ENCODE peak calls at places on chromosomes 1 and 21, in six cellular contexts. One of them, this sample, is unnamed.

GRCh38 chr1:53328490-53329182 is 766 bp upstream of the LRP8 start:
- DNase-seq in GM23338: peak; percentile 74
- DNase-seq in PC-3: no peak
- DNase-seq in neural progenitor cell: peak; percentile 72
- DNase-seq in MM.1S: no peak
- DNase-seq in GM23248: no peak
- DNase-seq in this sample: no peak

GRCh38 chr1:21342961-21343838 is 52.9 kb upstream of the ECE1 start:
- DNase-seq in GM23338: no peak
- DNase-seq in PC-3: no peak
- DNase-seq in neural progenitor cell: no peak
- DNase-seq in MM.1S: peak; percentile 23
- DNase-seq in GM23248: no peak
- DNase-seq in this sample: no peak

GRCh38 chr1:19682257-19682656 is 17.6 kb downstream of the HTR6 start:
- DNase-seq in GM23338: no peak
- DNase-seq in PC-3: peak; percentile 42
- DNase-seq in neural progenitor cell: no peak
- DNase-seq in MM.1S: no peak
- DNase-seq in GM23248: peak; percentile 97
- DNase-seq in this sample: no peak

GRCh38 chr1:35894183-35894582 is 11.2 kb downstream of the AGO1 start:
- DNase-seq in GM23338: no peak
- DNase-seq in PC-3: no peak
- DNase-seq in neural progenitor cell: no peak
- DNase-seq in MM.1S: no peak
- DNase-seq in GM23248: no peak
- DNase-seq in this sample: no peak

GRCh38 chr1:170369417-170369816 is 162.5 kb upstream of the GORAB start:
- DNase-seq in GM23338: no peak
- DNase-seq in PC-3: no peak
- DNase-seq in neural progenitor cell: no peak
- DNase-seq in MM.1S: no peak
- DNase-seq in GM23248: no peak
- DNase-seq in this sample: no peak

GRCh38 chr21:44583800-44584147 is 3.4 kb upstream of the KRTAP10-5 start:
- DNase-seq in GM23338: no peak
- DNase-seq in PC-3: peak; percentile 64
- DNase-seq in neural progenitor cell: no peak
- DNase-seq in MM.1S: no peak
- DNase-seq in GM23248: no peak
- DNase-seq in this sample: no peak

GRCh38 chr1:63411081-63411480 is 43.7 kb downstream of the ALG6 start:
- DNase-seq in GM23338: no peak
- DNase-seq in PC-3: no peak
- DNase-seq in neural progenitor cell: no peak
- DNase-seq in MM.1S: no peak
- DNase-seq in GM23248: no peak
- DNase-seq in this sample: no peak

GRCh38 chr1:225762444-225762843 is 15.2 kb upstream of the SRP9 start:
- DNase-seq in GM23338: no peak
- DNase-seq in PC-3: no peak
- DNase-seq in neural progenitor cell: no peak
- DNase-seq in MM.1S: no peak
- DNase-seq in GM23248: peak; percentile 71
- DNase-seq in this sample: no peak

GRCh38 chr1:93080424-93080823 is 1.3 kb downstream of the MTF2 start:
- DNase-seq in GM23338: peak; percentile 73
- DNase-seq in PC-3: peak; percentile 74
- DNase-seq in neural progenitor cell: peak; percentile 38
- DNase-seq in MM.1S: peak; percentile 66
- DNase-seq in GM23248: peak; percentile 85
- DNase-seq in this sample: no peak

GRCh38 chr1:245431706-245432105 is 276.9 kb downstream of the KIF26B start:
- DNase-seq in GM23338: no peak
- DNase-seq in PC-3: no peak
- DNase-seq in neural progenitor cell: no peak
- DNase-seq in MM.1S: no peak
- DNase-seq in GM23248: no peak
- DNase-seq in this sample: no peak

GRCh38 chr21:31974454-31974985 is 101.7 kb downstream of the HUNK start:
- DNase-seq in GM23338: peak; percentile 36
- DNase-seq in PC-3: no peak
- DNase-seq in neural progenitor cell: peak; percentile 67
- DNase-seq in MM.1S: no peak
- DNase-seq in GM23248: no peak
- DNase-seq in this sample: no peak

GRCh38 chr1:231827337-231828105 is 200.9 kb downstream of the DISC1 start:
- DNase-seq in GM23338: no peak
- DNase-seq in PC-3: peak; percentile 94
- DNase-seq in neural progenitor cell: no peak
- DNase-seq in MM.1S: no peak
- DNase-seq in GM23248: peak; percentile 79
- DNase-seq in this sample: no peak

GRCh38 chr1:229191066-229191674 is 79.7 kb upstream of the RAB4A start:
- DNase-seq in GM23338: peak; percentile 82
- DNase-seq in PC-3: peak; percentile 33
- DNase-seq in neural progenitor cell: no peak
- DNase-seq in MM.1S: no peak
- DNase-seq in GM23248: peak; percentile 57
- DNase-seq in this sample: no peak

GRCh38 chr1:16628361-16629111 is 15.2 kb upstream of the NBPF1 start:
- DNase-seq in GM23338: peak; percentile 41
- DNase-seq in PC-3: no peak
- DNase-seq in neural progenitor cell: no peak
- DNase-seq in MM.1S: no peak
- DNase-seq in GM23248: no peak
- DNase-seq in this sample: no peak

GRCh38 chr1:13600762-13601483 is 17.3 kb downstream of the PDPN start:
- DNase-seq in GM23338: peak; percentile 46
- DNase-seq in PC-3: peak; percentile 36
- DNase-seq in neural progenitor cell: no peak
- DNase-seq in MM.1S: no peak
- DNase-seq in GM23248: no peak
- DNase-seq in this sample: no peak

GRCh38 chr1:107467286-107467685 is 326.4 kb downstream of the NTNG1 start:
- DNase-seq in GM23338: no peak
- DNase-seq in PC-3: no peak
- DNase-seq in neural progenitor cell: no peak
- DNase-seq in MM.1S: no peak
- DNase-seq in GM23248: peak; percentile 9
- DNase-seq in this sample: no peak

GRCh38 chr1:108692724-108693655 is 880 bp downstream of the PRPF38B start:
- DNase-seq in GM23338: peak; percentile 64
- DNase-seq in PC-3: peak; percentile 49
- DNase-seq in neural progenitor cell: peak; percentile 36
- DNase-seq in MM.1S: peak; percentile 64
- DNase-seq in GM23248: peak; percentile 80
- DNase-seq in this sample: no peak

DNA sequence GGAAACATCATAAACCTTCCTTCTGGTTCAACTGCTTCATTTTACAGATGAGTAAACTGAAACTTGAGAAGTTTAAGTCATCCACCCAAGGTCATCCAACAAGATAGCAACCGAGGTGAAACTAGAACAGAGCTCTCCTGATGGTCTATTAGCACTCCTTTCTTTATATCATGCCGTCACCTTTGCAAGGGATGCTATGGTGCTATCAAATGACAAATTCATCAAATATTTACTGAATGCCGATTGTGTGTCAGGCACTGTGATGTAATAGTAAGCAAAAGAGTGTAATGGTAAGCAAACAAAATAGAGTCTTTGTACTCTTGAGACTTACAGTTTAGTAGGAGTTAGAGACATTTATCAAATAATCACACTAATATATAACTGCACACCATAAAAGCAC is 14.0 kb upstream of the SGIP1 start:
- DNase-seq in GM23338: no peak
- DNase-seq in PC-3: peak; percentile 62
- DNase-seq in neural progenitor cell: no peak
- DNase-seq in MM.1S: no peak
- DNase-seq in GM23248: no peak
- DNase-seq in this sample: peak; percentile 76
- H3F3A ChIP-seq in GM23338: no peaks in the 10 kb centered on the region
- H3F3A ChIP-seq in PC-3: no peaks in the 10 kb centered on the region
- H3F3A ChIP-seq in neural progenitor cell: no peaks in the 10 kb centered on the region
- H3F3A ChIP-seq in MM.1S: no peaks in the 10 kb centered on the region
- H3F3A ChIP-seq in GM23248: peaks cover 20% of the 10 kb centered on the region
- H3F3A ChIP-seq in this sample: peaks cover 10% of the 10 kb centered on the region

GRCh38 chr1:183804916-183805734 is at the start of gene RGL1:
- DNase-seq in GM23338: peak; percentile 69
- DNase-seq in PC-3: peak; percentile 67
- DNase-seq in neural progenitor cell: peak; percentile 77
- DNase-seq in MM.1S: peak; percentile 81
- DNase-seq in GM23248: peak; percentile 90
- DNase-seq in this sample: peak; percentile 68
- TF ChIP-seq EZH2 in GM23338: no peak
- TF ChIP-seq EZH2 in PC-3: no peak
- TF ChIP-seq EZH2 in neural progenitor cell: no peak
- TF ChIP-seq EZH2 in MM.1S: no peak
- TF ChIP-seq EZH2 in GM23248: no peak
- TF ChIP-seq EZH2 in this sample: no peak

GRCh38 chr1:5456090-5456789 is 536.0 kb downstream of the NPHP4 start:
- DNase-seq in GM23338: no peak
- DNase-seq in PC-3: no peak
- DNase-seq in neural progenitor cell: no peak
- DNase-seq in MM.1S: no peak
- DNase-seq in GM23248: no peak
- DNase-seq in this sample: no peak
- H3K4me2 ChIP-seq in GM23338: no peak overlapping the region
- H3K4me2 ChIP-seq in PC-3: no peak overlapping the region
- H3K4me2 ChIP-seq in neural progenitor cell: no peak overlapping the region
- H3K4me2 ChIP-seq in MM.1S: no peak overlapping the region
- H3K4me2 ChIP-seq in GM23248: no peak overlapping the region
- H3K4me2 ChIP-seq in this sample: no peak overlapping the region

GRCh38 chr21:39318091-39318959 is 4.9 kb upstream of the BRWD1 start:
- DNase-seq in GM23338: no peak
- DNase-seq in PC-3: no peak
- DNase-seq in neural progenitor cell: no peak
- DNase-seq in MM.1S: no peak
- DNase-seq in GM23248: no peak
- DNase-seq in this sample: no peak
- H3F3A ChIP-seq in GM23338: peaks cover 4% of the 10 kb centered on the region
- H3F3A ChIP-seq in PC-3: peaks cover 4% of the 10 kb centered on the region
- H3F3A ChIP-seq in neural progenitor cell: peaks cover 9% of the 10 kb centered on the region
- H3F3A ChIP-seq in MM.1S: peaks cover 14% of the 10 kb centered on the region
- H3F3A ChIP-seq in GM23248: peaks cover 36% of the 10 kb centered on the region
- H3F3A ChIP-seq in this sample: peaks cover 28% of the 10 kb centered on the region

DNA sequence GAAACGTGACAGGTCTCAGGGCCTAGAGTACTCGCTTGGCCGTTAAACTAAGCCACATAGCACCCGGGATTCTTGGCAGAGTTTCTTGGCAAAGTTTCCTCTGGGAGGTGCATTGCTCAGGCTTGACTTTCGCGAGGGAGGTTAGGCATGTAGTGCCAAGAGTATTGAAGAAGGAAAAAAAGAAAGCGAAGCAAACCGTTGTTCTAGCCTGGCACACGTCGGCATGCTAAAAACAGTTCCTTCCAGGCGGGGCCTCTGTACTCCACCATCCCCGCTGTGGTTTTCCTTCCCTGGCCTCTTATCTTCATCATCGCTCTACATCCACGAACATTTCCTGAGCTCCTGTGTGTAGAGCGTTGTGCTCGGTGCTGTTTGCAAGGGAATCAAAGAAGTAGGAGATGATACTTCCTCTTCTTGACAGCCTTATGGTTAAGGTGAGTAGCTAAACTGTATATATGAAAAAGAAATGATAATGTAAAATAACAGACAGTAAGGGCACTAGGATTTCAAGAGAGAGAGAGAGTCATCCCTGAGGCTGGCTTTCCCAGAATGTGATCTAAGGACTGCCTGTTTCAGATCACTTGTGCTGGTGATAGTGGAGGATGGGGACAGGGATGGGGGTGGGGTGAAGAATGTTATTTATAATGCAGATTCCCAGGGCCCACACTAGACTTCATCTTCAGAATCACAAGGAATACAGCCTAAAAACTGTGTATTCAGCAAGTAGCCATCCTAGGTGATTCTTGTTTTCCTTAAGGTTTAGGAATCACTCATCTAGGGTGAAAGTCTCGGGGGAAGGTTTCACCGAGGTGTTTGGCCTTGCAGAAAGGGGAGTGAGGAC is 18.9 kb downstream of the RNF220 start:
- DNase-seq in GM23338: peak; percentile 63
- DNase-seq in PC-3: peak; percentile 88
- DNase-seq in neural progenitor cell: no peak
- DNase-seq in MM.1S: no peak
- DNase-seq in GM23248: peak; percentile 60
- DNase-seq in this sample: no peak
- TF ChIP-seq EZH2 in GM23338: no peak
- TF ChIP-seq EZH2 in PC-3: no peak
- TF ChIP-seq EZH2 in neural progenitor cell: no peak
- TF ChIP-seq EZH2 in MM.1S: no peak
- TF ChIP-seq EZH2 in GM23248: no peak
- TF ChIP-seq EZH2 in this sample: no peak

GRCh38 chr1:207910678-207911354 is at the start of gene CD34:
- DNase-seq in GM23338: peak; percentile 73
- DNase-seq in PC-3: no peak
- DNase-seq in neural progenitor cell: peak; percentile 71
- DNase-seq in MM.1S: no peak
- DNase-seq in GM23248: peak; percentile 66
- DNase-seq in this sample: no peak
- H3K4me2 ChIP-seq in GM23338: peak within 1 kb of the TSS; percentile 89
- H3K4me2 ChIP-seq in PC-3: peak within 1 kb of the TSS; percentile 20
- H3K4me2 ChIP-seq in neural progenitor cell: peak within 1 kb of the TSS; percentile 88
- H3K4me2 ChIP-seq in MM.1S: peak within 1 kb of the TSS; percentile 75
- H3K4me2 ChIP-seq in GM23248: peak within 1 kb of the TSS; percentile 77
- H3K4me2 ChIP-seq in this sample: no peak within 1 kb of the TSS

DNA sequence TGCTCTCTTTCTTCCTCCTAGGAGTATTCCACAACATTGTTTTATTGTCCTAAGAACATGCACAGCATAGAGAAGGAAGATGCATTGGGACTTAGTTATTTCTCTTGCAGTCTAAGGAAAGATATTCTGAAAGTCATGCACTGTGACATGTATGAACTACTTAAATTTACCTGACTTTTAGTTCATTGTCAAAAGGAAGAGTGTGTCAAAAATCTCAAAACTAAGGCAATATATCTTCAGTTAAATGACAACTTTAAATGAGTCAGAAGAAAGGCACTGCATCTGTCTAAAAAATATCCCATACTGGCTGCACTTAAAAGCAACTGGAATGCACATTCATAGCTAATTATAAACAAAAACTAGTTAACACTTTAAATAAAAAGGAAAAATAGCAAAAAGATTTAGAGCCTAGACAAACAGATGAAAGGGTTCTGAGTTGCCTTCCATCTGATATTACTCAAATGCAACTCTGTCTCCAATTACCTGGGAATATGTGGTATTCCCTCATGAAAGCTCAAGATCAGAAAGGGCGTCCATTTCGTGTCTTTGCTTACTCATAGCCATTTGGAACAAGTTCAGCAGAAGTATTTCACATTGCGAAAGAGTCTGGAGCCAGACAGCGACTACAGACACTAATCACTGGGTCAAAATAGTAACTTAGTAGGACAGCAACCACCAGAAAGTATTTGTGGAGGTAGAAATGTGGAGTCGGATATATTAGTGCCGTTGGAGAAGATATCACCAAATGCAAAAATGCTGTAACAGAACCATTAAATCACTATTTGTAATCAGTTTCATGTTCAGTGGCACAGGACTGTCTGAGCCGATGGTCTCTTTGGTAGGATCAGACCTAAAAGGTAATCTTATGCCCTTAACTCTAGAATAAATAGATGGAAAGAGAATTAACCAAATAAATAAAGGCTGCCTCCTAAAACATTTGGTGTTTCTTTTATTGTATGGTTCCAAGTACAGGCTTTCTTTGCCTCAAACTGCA is 225.7 kb downstream of the GREM2 start:
- DNase-seq in GM23338: no peak
- DNase-seq in PC-3: peak; percentile 93
- DNase-seq in neural progenitor cell: no peak
- DNase-seq in MM.1S: no peak
- DNase-seq in GM23248: peak; percentile 94
- DNase-seq in this sample: no peak
- H3F3A ChIP-seq in GM23338: no peaks in the 10 kb centered on the region
- H3F3A ChIP-seq in PC-3: peaks cover 5% of the 10 kb centered on the region
- H3F3A ChIP-seq in neural progenitor cell: no peaks in the 10 kb centered on the region
- H3F3A ChIP-seq in MM.1S: no peaks in the 10 kb centered on the region
- H3F3A ChIP-seq in GM23248: peaks cover 50% of the 10 kb centered on the region
- H3F3A ChIP-seq in this sample: no peaks in the 10 kb centered on the region